ENCODE peak calls at places on chromosomes 5 and 9, in six cellular contexts. R is stimulated activated CD8-positive, alpha-beta memory T cell treated with anti-CD3 and anti-CD28 coated beads, Interleukin-4, amount 100 ng/mL, for 4 hours; C is RPMI8226; Z is AG08395; H is adrenal gland; P is NCI-H1105. O is an unnamed sample.

GRCh38 chr9:6896562-6896961 is 138.8 kb downstream of the KDM4C start:
- DNase-seq in C (no peak), Z (no peak), H (no peak), P (no peak), R (no peak), O (no peak)

GRCh38 chr9:3569529-3569928 is 43.7 kb upstream of the RFX3 start:
- DNase-seq in P (no peak), H (no peak), R (no peak), C (peak), Z (no peak), O (no peak)

GRCh38 chr5:138686668-138687067 is 66.6 kb upstream of the CTNNA1 start:
- DNase-seq in R (no peak), H (no peak), Z (no peak), P (no peak), C (no peak), O (no peak)

GRCh38 chr5:180137401-180138213 is 66.0 kb upstream of the RNF130 start:
- DNase-seq in C (no peak), R (no peak), Z (no peak), P (no peak), H (peak), O (no peak)

GRCh38 chr5:139955616-139956283 is 87.3 kb downstream of the NRG2 start:
- DNase-seq in H (no peak), C (no peak), Z (no peak), P (no peak), R (no peak), O (no peak)

GRCh38 chr9:100437860-100438805 is 11.2 kb downstream of the MSANTD3 start:
- DNase-seq in P (peak), C (peak), R (peak), H (peak), Z (peak), O (no peak)

GRCh38 chr9:92729735-92730155 is 34.9 kb downstream of the BICD2 start:
- DNase-seq in P (no peak), H (peak), R (no peak), Z (no peak), C (no peak), O (no peak)

GRCh38 chr5:33936381-33937016 is at the start of gene RXFP3:
- DNase-seq in Z (no peak), R (no peak), P (no peak), C (no peak), H (no peak), O (no peak)

GRCh38 chr9:69307446-69308216 is 17.4 kb upstream of the ENTREP1 start:
- DNase-seq in P (no peak), C (no peak), Z (peak), R (no peak), H (no peak), O (no peak)

GRCh38 chr9:92663951-92664350 is 6.0 kb downstream of the IPPK start:
- DNase-seq in R (no peak), P (no peak), H (no peak), C (no peak), Z (no peak), O (no peak)

GRCh38 chr9:5596173-5596572 is 32.7 kb upstream of the RIC1 start:
- DNase-seq in R (no peak), C (no peak), H (no peak), Z (no peak), P (no peak), O (no peak)

GRCh38 chr9:77177894-77178794 is 810 bp downstream of the VPS13A start:
- DNase-seq in C (peak), P (no peak), R (peak), Z (peak), H (peak), O (no peak)

GRCh38 chr5:133742370-133743036 is 130.2 kb upstream of the FSTL4 start:
- DNase-seq in P (no peak), H (peak), Z (no peak), C (peak), R (no peak), O (no peak)

GRCh38 chr5:75023368-75024159 is 28.8 kb downstream of the GCNT4 start:
- DNase-seq in Z (no peak), H (no peak), C (no peak), R (peak), P (no peak), O (no peak)

GRCh38 chr9:19379697-19380046 is 364 bp downstream of the RPS6 start:
- DNase-seq in C (peak), H (no peak), P (no peak), Z (peak), R (peak), O (no peak)

GRCh38 chr9:87214991-87215390 is 267.7 kb upstream of the GAS1 start:
- DNase-seq in R (no peak), C (no peak), H (no peak), Z (no peak), P (no peak), O (no peak)

GRCh38 chr9:98046161-98046543 is 10.4 kb upstream of the NANS start:
- DNase-seq in C (no peak), R (no peak), H (no peak), P (no peak), Z (no peak), O (no peak)

GRCh38 chr5:169745441-169746146 is 108.5 kb downstream of the DOCK2 start:
- DNase-seq in R (no peak), C (no peak), Z (peak), H (no peak), P (no peak), O (no peak)

GRCh38 chr5:31383734-31384133 is 148.2 kb downstream of the DROSHA start:
- DNase-seq in Z (no peak), H (no peak), R (no peak), P (no peak), C (no peak), O (no peak)

GRCh38 chr5:147290261-147290660 is 55.4 kb downstream of the STK32A start:
- DNase-seq in C (no peak), P (no peak), R (no peak), H (no peak), Z (no peak), O (no peak)

GRCh38 chr5:79416499-79416898 is 97.4 kb downstream of the HOMER1 start:
- DNase-seq in R (no peak), H (no peak), Z (peak), C (peak), P (no peak), O (no peak)

GRCh38 chr9:97053717-97054116 is 14.8 kb upstream of the CTSV start:
- DNase-seq in R (no peak), P (no peak), Z (no peak), H (no peak), C (no peak), O (no peak)

GRCh38 chr5:95741458-95741857 is 10.3 kb downstream of the RHOBTB3 start:
- DNase-seq in R (no peak), C (no peak), Z (no peak), P (no peak), H (no peak), O (no peak)

GRCh38 chr9:98248737-98249474 is 6.5 kb downstream of the TBC1D2 start:
- DNase-seq in P (no peak), Z (peak), R (no peak), C (no peak), H (peak), O (no peak)

GRCh38 chr5:94218374-94218773 is 400.0 kb downstream of the KIAA0825 start:
- DNase-seq in C (no peak), P (no peak), Z (peak), H (no peak), R (no peak), O (no peak)

GRCh38 chr9:1978941-1979340 is 36.2 kb upstream of the SMARCA2 start:
- DNase-seq in P (no peak), H (no peak), Z (peak), R (no peak), C (no peak), O (no peak)

GRCh38 chr9:89745601-89746376 is 141.0 kb downstream of the GADD45G start:
- DNase-seq in Z (no peak), C (no peak), P (no peak), R (no peak), H (no peak), O (no peak)

GRCh38 chr5:19322716-19323485 is 665.1 kb downstream of the CDH18 start:
- DNase-seq in C (peak), H (peak), Z (no peak), P (no peak), R (no peak), O (no peak)

GRCh38 chr9:78074385-78075291 is 43.0 kb upstream of the GNAQ start:
- DNase-seq in C (no peak), R (no peak), H (no peak), Z (no peak), P (no peak), O (no peak)

GRCh38 chr9:78091736-78092135 is 60.1 kb upstream of the GNAQ start:
- DNase-seq in Z (no peak), H (no peak), R (no peak), C (no peak), P (no peak), O (no peak)

GRCh38 chr5:148020247-148020646 is 43.5 kb upstream of the SPINK5 start:
- DNase-seq in C (no peak), P (no peak), R (no peak), H (no peak), Z (no peak), O (no peak)

GRCh38 chr5:135246923-135247795 is 151.9 kb downstream of the MACROH2A1 start:
- DNase-seq in C (no peak), H (peak), R (no peak), P (no peak), Z (peak), O (no peak)

GRCh38 chr5:110398951-110399350 is 327.5 kb downstream of the TMEM232 start:
- DNase-seq in H (no peak), C (no peak), R (no peak), P (no peak), Z (no peak), O (no peak)

O was measured in cortex of kidney.